ENCODE peak calls at places on chromosomes 7 and 10, in five cellular contexts. M is neuronal stem cell, U is H1, C is H9, E is mesenchymal stem cell. D is an unnamed sample.

GRCh38 chr7:86961686-86962085 is 97.8 kb downstream of the ELAPOR2 start:
- DNase-seq in U (no peak), E (no peak), M (no peak), C (no peak), D (no peak)

GRCh38 chr7:106887376-106887775 is 22.3 kb downstream of the PIK3CG start:
- DNase-seq in U (no peak), M (no peak), C (no peak), E (no peak), D (no peak)

GRCh38 chr10:125263551-125263950 is 103.2 kb upstream of the CTBP2 start:
- DNase-seq in M (no peak), E (no peak), U (no peak), C (no peak), D (peak)

GRCh38 chr10:118595598-118596425 is at the start of gene PRLHR:
- DNase-seq in U (peak), E (peak), M (peak), C (peak), D (peak)

GRCh38 chr10:34739915-34740314 is 75.2 kb downstream of the PARD3 start:
- DNase-seq in E (peak), M (peak), C (peak), U (peak), D (no peak)

GRCh38 chr7:149196151-149196704 is 882 bp downstream of the ZNF282 start:
- DNase-seq in C (no peak), U (no peak), M (no peak), E (peak), D (no peak)

GRCh38 chr7:21999896-22000295 is 54.2 kb upstream of the CDCA7L start:
- DNase-seq in C (no peak), U (no peak), E (peak), M (no peak), D (peak)

GRCh38 chr7:6128205-6128604 is 97.0 kb downstream of the ANKRD61 start:
- DNase-seq in C (no peak), M (no peak), U (no peak), E (no peak), D (no peak)

GRCh38 chr10:24814568-24815313 is 91.1 kb upstream of the ARHGAP21 start:
- DNase-seq in C (no peak), E (peak), M (no peak), U (no peak), D (peak)

GRCh38 chr7:123548406-123548805 is 9.2 kb downstream of the NDUFA5 start:
- DNase-seq in M (no peak), C (no peak), E (no peak), U (no peak), D (no peak)

GRCh38 chr10:21523557-21524008 is 1.9 kb downstream of the SKIDA1 start:
- DNase-seq in E (peak), C (no peak), U (no peak), M (no peak), D (no peak)
- H2AFZ ChIP-seq in E (no peak), C (no peak), U (no peak), M (no peak), D (peak)

GRCh38 chr10:78706256-78706655 is 362.5 kb upstream of the ZMIZ1 start:
- DNase-seq in M (no peak), C (no peak), E (no peak), U (no peak), D (no peak)
- H2BK12ac ChIP-seq in M (no peak), C (no peak), E (no peak), U (no peak), D (no peak)

GRCh38 chr7:156785998-156786543 is 106.9 kb downstream of the LMBR1 start:
- DNase-seq in C (no peak), U (no peak), E (no peak), M (no peak), D (no peak)

GRCh38 chr7:156780724-156781455 is 112.1 kb downstream of the LMBR1 start:
- DNase-seq in C (no peak), U (no peak), M (no peak), E (no peak), D (no peak)

GRCh38 chr7:156781972-156782371 is 111.0 kb downstream of the LMBR1 start:
- DNase-seq in E (no peak), C (no peak), U (no peak), M (no peak), D (no peak)

GRCh38 chr7:156778668-156779067 is 114.3 kb downstream of the LMBR1 start:
- DNase-seq in E (no peak), U (no peak), C (no peak), M (no peak), D (peak)

DNA sequence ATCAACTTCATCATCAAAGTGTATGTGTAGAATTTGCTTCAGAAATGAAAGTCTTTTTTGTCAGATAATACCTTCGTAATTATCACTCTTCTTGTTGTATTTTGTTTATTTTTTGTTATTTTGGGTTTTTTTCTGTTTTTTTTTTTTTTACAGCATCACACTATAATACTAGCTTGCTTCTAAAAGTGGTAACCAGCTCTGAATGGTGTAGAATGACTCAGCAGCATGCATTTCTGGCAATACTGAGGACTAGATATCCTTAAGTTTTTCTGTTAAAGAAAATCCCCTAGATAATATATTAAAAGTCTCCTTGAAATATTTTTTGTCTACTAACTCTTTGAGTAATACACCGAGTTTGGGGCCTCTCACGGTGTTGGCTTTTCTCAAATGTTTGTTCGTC is 109.1 kb downstream of the LMBR1 start:
- DNase-seq in C (no peak), E (no peak), U (no peak), M (no peak), D (no peak)
- H3K18ac ChIP-seq in C (no peak), E (no peak), U (no peak), M (no peak), D (no peak)

GRCh38 chr7:42262907-42263466 is 26.0 kb upstream of the GLI3 start:
- DNase-seq in E (no peak), U (no peak), C (peak), M (no peak), D (peak)
- H2AFZ ChIP-seq in E (no peak), U (no peak), C (no peak), M (no peak), D (no peak)

GRCh38 chr7:155763721-155764431 is 48.4 kb downstream of the SHH start:
- DNase-seq in C (no peak), M (no peak), U (no peak), E (peak), D (no peak)
- H2BK12ac ChIP-seq in C (no peak), M (no peak), U (no peak), E (no peak), D (no peak)

GRCh38 chr10:14377591-14377990 is 46.9 kb upstream of the FRMD4A start:
- DNase-seq in M (no peak), U (no peak), E (no peak), C (no peak), D (peak)

GRCh38 chr10:14372616-14373015 is 41.9 kb upstream of the FRMD4A start:
- DNase-seq in C (no peak), M (no peak), U (no peak), E (no peak), D (no peak)

GRCh38 chr10:14371616-14372015 is 40.9 kb upstream of the FRMD4A start:
- DNase-seq in M (no peak), E (no peak), C (no peak), U (no peak), D (no peak)

GRCh38 chr10:14378387-14378960 is 47.8 kb upstream of the FRMD4A start:
- DNase-seq in U (no peak), M (no peak), E (no peak), C (no peak), D (no peak)

GRCh38 chr10:14374745-14375445 is 44.2 kb upstream of the FRMD4A start:
- DNase-seq in E (peak), U (no peak), M (no peak), C (no peak), D (no peak)
- H3K18ac ChIP-seq in E (no peak), U (no peak), M (no peak), C (no peak), D (no peak)

GRCh38 chr10:75565286-75566251 is 134.1 kb downstream of the LRMDA start:
- DNase-seq in C (no peak), E (no peak), U (no peak), M (no peak), D (no peak)
- H2AFZ ChIP-seq in C (no peak), E (no peak), U (no peak), M (no peak), D (no peak)

D was measured in trophoblast cell.